ENCODE peak calls at places on chromosomes 12 and 14, in nine cellular contexts. Y is HepG2, W is NB4, D is SK-N-SH, S is WTC11, Q is A549, X is HCT116, T is K562, O is H1. F is an unnamed sample.

GRCh38 chr12:71392521-71393145 is 47.0 kb upstream of the LGR5 start:
- DNase-seq in X (peak; percentile 72), S (no peak), Q (peak; percentile 66), Y (peak; percentile 69), D (peak; percentile 67), O (no peak), W (peak; percentile 73), T (peak; percentile 63), F (peak; percentile 76)

GRCh38 chr12:100845095-100845494 is 50.5 kb downstream of the ANO4 start:
- DNase-seq in Y (peak; percentile 1), S (no peak), Q (no peak), X (peak; percentile 8), W (no peak), D (no peak), T (no peak), O (no peak), F (peak; percentile 47)

GRCh38 chr12:45863332-45863731 is 127.0 kb downstream of the SCAF11 start:
- DNase-seq in Y (no peak), X (no peak), Q (no peak), O (no peak), W (no peak), S (no peak), D (no peak), T (no peak), F (no peak)

GRCh38 chr14:87391066-87391465 is 601.9 kb downstream of the GALC start:
- DNase-seq in W (no peak), X (no peak), Q (no peak), T (no peak), O (no peak), Y (no peak), S (no peak), D (no peak), F (no peak)

GRCh38 chr12:107492393-107493134 is 193.0 kb upstream of the PWP1 start:
- DNase-seq in W (peak; percentile 62), S (no peak), X (no peak), Q (no peak), Y (peak; percentile 40), T (no peak), O (no peak), D (no peak), F (no peak)

GRCh38 chr14:54169254-54169924 is 212.8 kb upstream of the BMP4 start:
- DNase-seq in T (no peak), D (no peak), S (no peak), X (peak; percentile 71), Q (no peak), Y (no peak), O (no peak), W (no peak), F (peak; percentile 90)

GRCh38 chr12:126588586-126589249 is 1523.5 kb downstream of the AACS start:
- DNase-seq in Y (no peak), Q (no peak), X (no peak), D (no peak), T (no peak), O (no peak), S (no peak), W (no peak), F (no peak)

GRCh38 chr14:87411370-87411769 is 581.6 kb downstream of the GALC start:
- DNase-seq in S (no peak), Y (no peak), X (no peak), T (no peak), D (no peak), W (no peak), O (no peak), Q (no peak), F (no peak)

GRCh38 chr12:88944403-88944802 is 364.1 kb upstream of the KITLG start:
- DNase-seq in X (peak; percentile 71), S (no peak), W (peak; percentile 72), T (no peak), Q (peak; percentile 10), D (no peak), Y (peak; percentile 15), O (no peak), F (peak; percentile 91)

GRCh38 chr14:59305836-59306555 is 117.5 kb downstream of the DAAM1 start:
- DNase-seq in S (no peak), T (no peak), W (no peak), O (no peak), D (no peak), X (no peak), Y (peak; percentile 77), Q (no peak), F (peak; percentile 49)
- TF ChIP-seq MAX in S (no peak), T (no peak), W (no peak), O (no peak), D (no peak), X (no peak), Y (no peak), Q (no peak), F (no peak)

DNA sequence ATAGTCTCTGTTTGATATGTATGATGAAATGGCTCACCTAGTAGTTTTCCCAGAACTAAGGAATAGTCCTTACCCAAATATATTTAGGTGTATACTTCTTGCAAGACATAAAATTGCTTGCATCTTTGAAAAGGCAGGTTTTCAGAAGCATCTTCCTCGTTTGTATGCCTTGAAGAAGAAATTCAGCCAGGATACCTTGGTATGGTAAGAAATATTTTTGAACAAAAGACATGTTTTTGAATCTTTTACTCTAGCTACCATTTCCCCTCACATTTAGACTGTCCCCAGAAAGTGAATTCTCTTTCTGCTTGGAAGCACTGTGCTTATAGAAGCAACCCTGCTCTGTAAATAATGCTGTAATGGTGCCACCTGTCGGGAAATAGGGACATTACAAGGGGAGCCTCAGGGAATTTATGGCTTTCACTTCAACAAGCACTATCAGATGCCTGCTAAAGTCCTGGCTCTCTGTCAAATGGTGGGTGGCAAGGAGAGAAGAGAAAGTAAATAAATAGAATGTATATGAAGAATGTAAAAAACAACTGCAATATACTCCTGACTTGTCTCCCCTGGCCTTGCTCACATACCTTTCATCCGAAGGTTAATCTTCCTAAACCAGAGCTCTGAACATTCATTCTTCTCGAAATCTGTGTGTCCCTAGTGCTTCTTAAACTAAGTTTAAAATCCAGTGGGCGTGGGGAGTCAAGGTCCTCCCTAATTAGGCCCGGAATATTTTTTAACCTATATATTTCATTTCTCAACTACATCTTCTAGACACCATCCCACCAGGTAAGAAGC is 6.1 kb downstream of the CCDC184 start:
- DNase-seq in X (peak; percentile 57), S (peak; percentile 79), T (peak; percentile 68), Y (peak; percentile 49), W (peak; percentile 75), D (peak; percentile 66), Q (peak; percentile 56), O (no peak), F (peak; percentile 82)
- TF ChIP-seq MAX in X (no peak), S (no peak), T (no peak), Y (no peak), W (no peak), D (no peak), Q (no peak), O (no peak), F (no peak)

GRCh38 chr12:26704684-26705475 is 128.1 kb downstream of the ITPR2 start:
- DNase-seq in Y (peak; percentile 20), S (no peak), D (no peak), O (no peak), Q (no peak), X (no peak), W (peak; percentile 53), T (no peak), F (peak; percentile 82)
- TF ChIP-seq MAX in Y (no peak), S (no peak), D (no peak), O (no peak), Q (no peak), X (no peak), W (no peak), T (no peak), F (no peak)

GRCh38 chr12:15936751-15937150 is 25.6 kb downstream of the DERA start:
- DNase-seq in S (no peak), D (no peak), X (no peak), O (no peak), W (no peak), T (no peak), Y (no peak), Q (no peak), F (no peak)

GRCh38 chr12:15932975-15933374 is 21.8 kb downstream of the DERA start:
- DNase-seq in S (no peak), X (no peak), T (no peak), Y (no peak), Q (no peak), O (no peak), W (no peak), D (no peak), F (no peak)

GRCh38 chr12:15931590-15932053 is 20.5 kb downstream of the DERA start:
- DNase-seq in O (no peak), S (no peak), Q (no peak), T (no peak), Y (peak; percentile 44), X (no peak), W (peak; percentile 46), D (no peak), F (no peak)

GRCh38 chr12:15937902-15938301 is 26.8 kb downstream of the DERA start:
- DNase-seq in T (no peak), D (no peak), Q (no peak), O (no peak), W (no peak), X (no peak), S (no peak), Y (no peak), F (no peak)

GRCh38 chr12:15933751-15934150 is 22.6 kb downstream of the DERA start:
- DNase-seq in T (no peak), O (no peak), W (no peak), S (no peak), Y (no peak), Q (no peak), X (no peak), D (no peak), F (no peak)
- TF ChIP-seq MAX in T (no peak), O (no peak), W (no peak), S (no peak), Y (no peak), Q (no peak), X (no peak), D (no peak), F (no peak)

GRCh38 chr14:57671021-57671420 is 177.4 kb upstream of the CCDC198 start:
- DNase-seq in T (no peak), Y (no peak), O (no peak), X (no peak), S (no peak), W (no peak), D (no peak), Q (no peak), F (no peak)
- TF ChIP-seq MAX in T (no peak), Y (no peak), O (no peak), X (no peak), S (no peak), W (no peak), D (no peak), Q (no peak), F (no peak)

DNA sequence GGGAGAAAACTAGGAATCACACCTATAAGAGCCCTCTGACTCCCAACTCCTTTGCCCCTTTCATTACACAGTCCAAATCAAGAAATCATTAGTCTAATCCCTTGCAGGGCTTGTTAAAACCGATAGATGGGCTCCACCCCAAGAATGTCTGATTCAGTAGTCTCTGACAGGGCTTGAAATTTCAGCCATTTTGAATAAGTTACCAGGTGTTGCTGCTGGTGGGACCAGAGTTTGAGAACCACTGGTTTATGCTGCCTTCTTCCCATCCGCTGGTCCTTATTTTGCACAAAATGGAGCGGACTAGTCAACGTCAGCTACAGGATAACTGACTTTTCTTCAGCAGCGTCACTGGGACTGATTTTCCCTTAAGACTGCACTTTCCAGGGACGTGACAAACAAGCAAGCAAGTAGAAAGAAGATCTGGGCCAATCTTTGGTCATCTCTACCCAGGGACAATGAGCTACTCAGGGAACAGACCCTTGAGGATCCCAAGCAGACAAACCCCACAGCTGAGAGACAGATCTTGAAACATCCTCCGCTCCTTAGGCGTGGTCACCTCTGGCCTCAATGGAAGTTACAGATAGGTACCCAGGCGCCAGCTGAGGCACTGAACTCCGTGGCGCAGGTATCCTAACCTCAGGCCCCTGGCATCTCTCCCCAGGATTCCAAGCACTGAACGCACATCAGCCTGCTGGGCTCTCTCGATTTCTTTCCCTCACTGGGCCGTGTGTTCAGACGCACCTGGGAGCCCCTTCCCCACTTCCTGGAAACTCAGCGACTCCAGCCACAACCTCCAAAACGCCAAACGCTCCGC is 900 bp downstream of the KCTD10 start:
- DNase-seq in T (no peak), X (no peak), S (no peak), W (no peak), D (peak; percentile 27), O (no peak), Y (no peak), Q (no peak), F (no peak)
- TF ChIP-seq MAX in T (peak; percentile 14), X (no peak), S (no peak), W (no peak), D (no peak), O (no peak), Y (no peak), Q (no peak), F (no peak)